ENCODE peak calls at places on chromosomes 6 and 20, in five cellular contexts. S, R, Y, V and Z are unnamed samples.
A peak's percentile ranks its signal among the peaks of the same experiment; 100 is the strongest.

GRCh38 chr20:61942526-61942925 is 123.2 kb downstream of the TAF4 start:
- DNase-seq in S (peak; percentile 6), V (no peak), R (no peak), Y (no peak), Z (no peak)

GRCh38 chr20:54793270-54793992 is 318.0 kb downstream of the DOK5 start:
- DNase-seq in Y (no peak), V (no peak), R (no peak), S (no peak), Z (no peak)

GRCh38 chr6:33578588-33579011 is 1.5 kb downstream of the BAK1 start:
- DNase-seq in Y (no peak), R (no peak), S (no peak), V (no peak), Z (no peak)

GRCh38 chr6:83258517-83258916 is 65.4 kb downstream of the RWDD2A start:
- DNase-seq in S (no peak), Y (no peak), R (no peak), V (no peak), Z (no peak)

GRCh38 chr6:55405474-55406220 is 78.4 kb downstream of the GFRAL start:
- DNase-seq in R (no peak), S (no peak), Y (no peak), V (no peak), Z (no peak)

GRCh38 chr6:140436023-140436811 is 1061.8 kb upstream of the CITED2 start:
- DNase-seq in Y (no peak), R (peak; percentile 94), S (no peak), V (no peak), Z (peak; percentile 86)

GRCh38 chr6:112223070-112223861 is 31.1 kb downstream of the LAMA4 start:
- DNase-seq in S (no peak), R (no peak), Y (no peak), V (no peak), Z (peak; percentile 86)

GRCh38 chr6:19834858-19835257 is 2.3 kb upstream of the ID4 start:
- DNase-seq in Y (no peak), R (no peak), V (no peak), S (no peak), Z (no peak)

GRCh38 chr6:148316308-148316707 is 26.3 kb upstream of the SASH1 start:
- DNase-seq in Y (no peak), S (no peak), R (no peak), V (no peak), Z (no peak)

GRCh38 chr6:76441850-76442249 is 369.4 kb upstream of the IMPG1 start:
- DNase-seq in S (no peak), R (peak; percentile 89), V (peak; percentile 31), Y (no peak), Z (no peak)

GRCh38 chr6:161141173-161141572 is 132.7 kb downstream of the AGPAT4 start:
- DNase-seq in Y (peak; percentile 72), R (no peak), V (no peak), S (no peak), Z (no peak)

GRCh38 chr6:165624871-165625639 is 38.0 kb downstream of the PDE10A start:
- DNase-seq in S (no peak), R (no peak), Y (no peak), V (no peak), Z (no peak)

GRCh38 chr6:36957773-36958271 is 3.3 kb downstream of the PI16 start:
- DNase-seq in V (no peak), R (no peak), Y (no peak), S (no peak), Z (no peak)

GRCh38 chr6:35165630-35166071 is 24.5 kb upstream of the TCP11 start:
- DNase-seq in V (no peak), R (no peak), S (no peak), Y (peak; percentile 69), Z (no peak)

GRCh38 chr6:148803979-148804378 is 57.1 kb downstream of the UST start:
- DNase-seq in R (no peak), V (no peak), S (no peak), Y (no peak), Z (no peak)

GRCh38 chr6:47241742-47242482 is 67.8 kb downstream of the TNFRSF21 start:
- DNase-seq in S (no peak), R (no peak), V (no peak), Y (no peak), Z (no peak)

GRCh38 chr6:161168281-161168891 is 105.5 kb downstream of the AGPAT4 start:
- DNase-seq in Y (peak; percentile 96), R (peak; percentile 62), V (peak; percentile 38), S (no peak), Z (peak; percentile 98)

GRCh38 chr6:142702501-142703460 is 242.2 kb downstream of the HIVEP2 start:
- DNase-seq in Y (no peak), V (peak; percentile 54), S (peak; percentile 40), R (peak; percentile 14), Z (no peak)

GRCh38 chr6:157228421-157229218 is 94.7 kb downstream of the TMEM242 start:
- DNase-seq in Y (peak; percentile 52), R (peak; percentile 30), S (no peak), V (peak; percentile 77), Z (no peak)

GRCh38 chr20:55216525-55217242 is 741.3 kb downstream of the DOK5 start:
- DNase-seq in R (no peak), S (no peak), Y (no peak), V (no peak), Z (no peak)

GRCh38 chr6:81906709-81907204 is 154.3 kb upstream of the TENT5A start:
- DNase-seq in S (no peak), V (no peak), Y (no peak), R (no peak), Z (no peak)

GRCh38 chr6:149820506-149820905 is 43.7 kb downstream of the LRP11 start:
- DNase-seq in Y (no peak), R (no peak), S (no peak), V (no peak), Z (no peak)

GRCh38 chr20:56433880-56434255 is 21.8 kb downstream of the CASS4 start:
- DNase-seq in R (no peak), V (no peak), Y (no peak), S (no peak), Z (peak; percentile 73)

GRCh38 chr6:153150767-153151440 is 19.8 kb upstream of the RGS17 start:
- DNase-seq in S (no peak), Y (peak; percentile 83), V (no peak), R (no peak), Z (no peak)

GRCh38 chr6:2558098-2558770 is 192.5 kb downstream of the MYLK4 start:
- DNase-seq in V (no peak), S (no peak), Y (no peak), R (no peak), Z (no peak)

GRCh38 chr20:44279228-44279627 is 31.8 kb downstream of the FITM2 start:
- DNase-seq in V (no peak), Y (no peak), R (no peak), S (no peak), Z (peak; percentile 43)

GRCh38 chr6:111482236-111482958 is 621 bp downstream of the REV3L start:
- DNase-seq in S (peak; percentile 59), Y (no peak), R (peak; percentile 54), V (peak; percentile 85), Z (no peak)

GRCh38 chr6:63928613-63929012 is 293.0 kb downstream of the PHF3 start:
- DNase-seq in R (no peak), S (no peak), Y (no peak), V (peak; percentile 31), Z (no peak)

GRCh38 chr6:146985111-146985510 is 219.1 kb upstream of the STXBP5 start:
- DNase-seq in Y (no peak), V (no peak), S (no peak), R (peak; percentile 23), Z (no peak)

GRCh38 chr6:157964139-157964538 is 17.5 kb upstream of the SYNJ2 start:
- DNase-seq in R (no peak), S (no peak), V (no peak), Y (peak; percentile 13), Z (no peak)

GRCh38 chr6:111874030-111874425 is 776 bp upstream of the FYN start:
- DNase-seq in Y (no peak), R (no peak), S (no peak), V (no peak), Z (no peak)

GRCh38 chr6:45586216-45587171 is 208.8 kb upstream of the SUPT3H start:
- DNase-seq in R (no peak), V (no peak), S (no peak), Y (no peak), Z (no peak)

GRCh38 chr20:62936996-62937352 is 973 bp upstream of the GID8 start:
- DNase-seq in V (no peak), R (no peak), Y (no peak), S (no peak), Z (no peak)

GRCh38 chr6:13303668-13304017 is 24.7 kb downstream of the TBC1D7 start:
- DNase-seq in V (no peak), S (peak; percentile 89), Y (peak; percentile 13), R (no peak), Z (no peak)